ENCODE peak calls at places on chromosome 7, in four cellular contexts. One of them, this sample, is unnamed.

GRCh38 chr7:96167424-96167823 is 154.5 kb downstream of the SLC25A13 start:
- DNase-seq in right atrium auricular region: no peak
- DNase-seq in IMR-90: no peak
- DNase-seq in OCI-LY7: no peak
- DNase-seq in this sample: no peak

GRCh38 chr7:139663608-139664177 is 114.1 kb downstream of the HIPK2 start:
- DNase-seq in IMR-90: no peak
- DNase-seq in right atrium auricular region: no peak
- DNase-seq in OCI-LY7: no peak
- DNase-seq in this sample: no peak

GRCh38 chr7:29921404-29922010 is 68.1 kb downstream of the SCRN1 start:
- DNase-seq in OCI-LY7: peak
- DNase-seq in right atrium auricular region: no peak
- DNase-seq in IMR-90: peak
- DNase-seq in this sample: peak

GRCh38 chr7:114857605-114858004 is 64.3 kb upstream of the MDFIC start:
- DNase-seq in IMR-90: peak
- DNase-seq in right atrium auricular region: no peak
- DNase-seq in OCI-LY7: no peak
- DNase-seq in this sample: no peak

GRCh38 chr7:129969881-129970446 is 17.2 kb upstream of the UBE2H start:
- DNase-seq in IMR-90: peak
- DNase-seq in right atrium auricular region: no peak
- DNase-seq in OCI-LY7: no peak
- DNase-seq in this sample: peak

GRCh38 chr7:107594961-107595737 is 15.1 kb downstream of the BCAP29 start:
- DNase-seq in right atrium auricular region: no peak
- DNase-seq in OCI-LY7: no peak
- DNase-seq in IMR-90: peak
- DNase-seq in this sample: peak

GRCh38 chr7:76220185-76221057 is 18.7 kb downstream of the SRRM3 start:
- DNase-seq in right atrium auricular region: no peak
- DNase-seq in OCI-LY7: no peak
- DNase-seq in IMR-90: peak
- DNase-seq in this sample: peak

GRCh38 chr7:98250789-98251188 is 1.2 kb downstream of the TECPR1 start:
- DNase-seq in OCI-LY7: peak
- DNase-seq in right atrium auricular region: no peak
- DNase-seq in IMR-90: no peak
- DNase-seq in this sample: no peak

GRCh38 chr7:30906014-30906413 is 5.6 kb upstream of the AQP1 start:
- DNase-seq in IMR-90: no peak
- DNase-seq in right atrium auricular region: no peak
- DNase-seq in OCI-LY7: no peak
- DNase-seq in this sample: no peak

GRCh38 chr7:86600506-86601290 is 43.0 kb upstream of the GRM3 start:
- DNase-seq in OCI-LY7: no peak
- DNase-seq in IMR-90: no peak
- DNase-seq in right atrium auricular region: no peak
- DNase-seq in this sample: no peak

GRCh38 chr7:55104707-55105433 is 86.1 kb downstream of the EGFR start:
- DNase-seq in IMR-90: no peak
- DNase-seq in right atrium auricular region: no peak
- DNase-seq in OCI-LY7: no peak
- DNase-seq in this sample: peak

GRCh38 chr7:28988818-28989595 is 30.9 kb upstream of the TRIL start:
- DNase-seq in right atrium auricular region: peak
- DNase-seq in OCI-LY7: no peak
- DNase-seq in IMR-90: peak
- DNase-seq in this sample: peak

GRCh38 chr7:48665361-48666135 is 258.8 kb upstream of the CDC14C start:
- DNase-seq in right atrium auricular region: no peak
- DNase-seq in OCI-LY7: no peak
- DNase-seq in IMR-90: no peak
- DNase-seq in this sample: no peak

GRCh38 chr7:14020339-14020900 is 31.0 kb upstream of the ETV1 start:
- DNase-seq in OCI-LY7: no peak
- DNase-seq in IMR-90: peak
- DNase-seq in right atrium auricular region: no peak
- DNase-seq in this sample: peak

GRCh38 chr7:2116086-2116810 is 116.5 kb downstream of the MAD1L1 start:
- DNase-seq in IMR-90: peak
- DNase-seq in OCI-LY7: no peak
- DNase-seq in right atrium auricular region: peak
- DNase-seq in this sample: no peak

GRCh38 chr7:114885836-114886235 is 36.1 kb upstream of the MDFIC start:
- DNase-seq in IMR-90: peak
- DNase-seq in OCI-LY7: no peak
- DNase-seq in right atrium auricular region: no peak
- DNase-seq in this sample: peak

GRCh38 chr7:2468227-2468626 is 8.0 kb downstream of the GRIFIN start:
- DNase-seq in right atrium auricular region: no peak
- DNase-seq in OCI-LY7: no peak
- DNase-seq in IMR-90: no peak
- DNase-seq in this sample: no peak

GRCh38 chr7:81937091-81937490 is 167.2 kb upstream of the HGF start:
- DNase-seq in IMR-90: peak
- DNase-seq in right atrium auricular region: no peak
- DNase-seq in OCI-LY7: no peak
- DNase-seq in this sample: peak

GRCh38 chr7:122143376-122143750 is 686 bp downstream of the AASS start:
- DNase-seq in right atrium auricular region: peak
- DNase-seq in OCI-LY7: no peak
- DNase-seq in IMR-90: peak
- DNase-seq in this sample: peak

GRCh38 chr7:122136639-122137253 is 7.3 kb downstream of the AASS start:
- DNase-seq in OCI-LY7: no peak
- DNase-seq in IMR-90: peak
- DNase-seq in right atrium auricular region: no peak
- DNase-seq in this sample: peak

GRCh38 chr7:122137291-122138077 is 6.6 kb downstream of the AASS start:
- DNase-seq in OCI-LY7: no peak
- DNase-seq in right atrium auricular region: no peak
- DNase-seq in IMR-90: peak
- DNase-seq in this sample: peak

GRCh38 chr7:122143751-122144711 is at the start of gene AASS:
- DNase-seq in right atrium auricular region: peak
- DNase-seq in OCI-LY7: no peak
- DNase-seq in IMR-90: peak
- DNase-seq in this sample: peak

DNA sequence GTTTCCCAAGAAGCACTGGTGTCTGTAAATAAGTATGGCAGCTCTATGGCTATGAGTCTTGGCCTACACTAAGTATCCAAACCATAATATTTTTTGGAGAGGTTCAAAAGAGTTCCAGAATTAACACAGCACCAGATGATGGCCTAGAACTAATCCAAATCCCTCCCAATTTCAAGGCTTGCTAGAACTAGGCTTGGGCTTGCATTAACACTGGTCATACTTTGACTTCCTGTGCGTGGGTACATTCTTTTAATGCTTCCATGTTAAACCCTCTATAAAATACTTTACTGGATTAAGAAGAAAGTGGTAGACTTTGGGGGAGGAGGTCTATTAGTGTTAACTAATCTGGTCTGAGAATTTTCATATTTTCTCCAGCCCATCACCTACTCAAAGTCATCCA is 3.1 kb downstream of the AASS start:
- DNase-seq in OCI-LY7: no peak
- DNase-seq in IMR-90: no peak
- DNase-seq in right atrium auricular region: no peak
- DNase-seq in this sample: peak
- H3K4me3 ChIP-seq in OCI-LY7: no peak
- H3K4me3 ChIP-seq in IMR-90: no peak
- H3K4me3 ChIP-seq in right atrium auricular region: no peak
- H3K4me3 ChIP-seq in this sample: no peak

DNA sequence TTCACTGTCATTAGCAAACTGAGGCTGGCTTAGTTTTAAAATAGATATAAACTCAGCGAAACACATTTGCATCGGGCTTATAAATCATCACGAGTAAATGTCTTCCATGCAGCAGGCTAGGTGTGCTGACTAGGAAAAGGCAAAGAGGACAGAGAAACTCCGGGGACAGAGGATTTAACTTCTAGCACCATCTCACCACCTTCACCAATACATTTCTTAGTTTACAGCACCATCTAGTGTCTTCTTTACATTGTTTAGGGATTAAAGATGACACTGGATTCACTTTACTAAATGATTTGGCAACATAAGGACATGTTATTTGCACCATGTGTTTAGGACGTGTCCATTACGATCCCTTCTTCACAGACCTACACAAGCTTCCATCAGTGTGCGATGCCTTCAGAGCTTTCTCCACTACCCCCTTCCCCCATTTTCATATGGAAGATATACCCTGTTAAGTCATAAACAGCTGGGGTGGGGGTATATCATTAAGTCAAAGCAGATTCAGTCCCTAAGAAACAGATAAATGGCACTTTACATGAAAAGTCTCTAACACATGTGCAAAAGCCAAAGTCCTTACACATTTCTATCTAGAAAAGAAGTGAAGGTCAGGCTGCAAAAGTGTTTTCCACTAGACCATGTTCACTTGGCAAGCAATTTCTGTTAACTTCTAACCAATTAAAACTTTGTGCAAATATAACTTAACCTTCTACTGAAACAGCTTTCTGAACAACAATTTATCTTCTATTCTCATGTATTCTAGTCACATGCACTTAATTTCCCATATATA is 103.3 kb downstream of the GRB10 start:
- DNase-seq in right atrium auricular region: no peak
- DNase-seq in OCI-LY7: peak
- DNase-seq in IMR-90: peak
- DNase-seq in this sample: peak
- TF ChIP-seq CTCF in right atrium auricular region: no peak
- TF ChIP-seq CTCF in OCI-LY7: peak
- TF ChIP-seq CTCF in IMR-90: peak
- TF ChIP-seq CTCF in this sample: peak

DNA sequence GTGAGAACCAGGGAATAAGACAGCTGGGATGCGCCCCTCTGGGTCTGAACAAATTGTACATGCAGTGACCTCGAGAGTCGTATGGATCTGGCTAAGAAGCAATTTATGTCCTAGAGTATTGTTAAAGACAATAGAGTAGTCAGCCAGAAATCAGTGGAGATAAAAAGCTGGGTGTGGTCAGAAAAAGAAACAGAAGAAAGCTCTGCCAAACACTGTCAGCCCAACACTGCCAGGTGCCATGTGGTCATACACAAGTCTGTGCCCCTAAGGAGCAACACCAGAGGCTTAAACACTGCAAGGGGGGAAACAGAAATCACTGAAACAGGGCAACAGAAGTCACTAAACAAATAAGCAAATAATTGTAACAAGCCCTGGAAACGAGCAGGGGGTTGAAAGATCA is 62.1 kb downstream of the CNOT4 start:
- DNase-seq in right atrium auricular region: no peak
- DNase-seq in OCI-LY7: no peak
- DNase-seq in IMR-90: no peak
- DNase-seq in this sample: peak
- H3K4me3 ChIP-seq in right atrium auricular region: no peak
- H3K4me3 ChIP-seq in OCI-LY7: no peak
- H3K4me3 ChIP-seq in IMR-90: no peak
- H3K4me3 ChIP-seq in this sample: no peak

DNA sequence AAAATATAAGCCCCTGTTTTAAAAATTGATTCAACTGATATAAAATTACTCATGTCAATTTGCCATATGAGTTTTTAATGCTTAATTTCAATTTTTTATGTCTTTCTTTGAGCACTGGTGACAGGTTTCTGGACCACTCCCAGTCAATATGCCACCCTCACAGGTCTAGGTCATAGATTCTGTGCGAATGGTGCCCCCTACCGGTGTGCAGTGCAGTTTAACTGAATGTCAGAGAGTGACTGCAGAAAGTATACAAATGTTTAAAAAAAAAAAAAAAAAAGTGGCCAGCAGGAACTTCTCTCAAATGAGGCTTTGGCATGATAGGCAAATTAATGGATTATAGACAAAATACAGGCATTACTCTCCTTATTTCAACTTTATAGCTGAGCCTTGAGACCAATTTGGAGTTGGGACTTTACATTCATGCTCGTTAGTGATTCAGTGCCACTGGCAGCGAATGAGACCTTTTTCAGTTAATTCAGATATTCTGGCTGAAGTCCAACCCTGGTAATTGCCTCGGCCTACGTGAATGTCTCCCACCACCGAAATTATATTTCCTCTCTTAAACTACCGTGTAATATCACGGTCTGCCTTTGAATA is 427.6 kb downstream of the PHTF2 start:
- DNase-seq in OCI-LY7: peak
- DNase-seq in IMR-90: peak
- DNase-seq in right atrium auricular region: no peak
- DNase-seq in this sample: peak
- TF ChIP-seq CTCF in OCI-LY7: peak
- TF ChIP-seq CTCF in IMR-90: peak
- TF ChIP-seq CTCF in right atrium auricular region: no peak
- TF ChIP-seq CTCF in this sample: peak

DNA sequence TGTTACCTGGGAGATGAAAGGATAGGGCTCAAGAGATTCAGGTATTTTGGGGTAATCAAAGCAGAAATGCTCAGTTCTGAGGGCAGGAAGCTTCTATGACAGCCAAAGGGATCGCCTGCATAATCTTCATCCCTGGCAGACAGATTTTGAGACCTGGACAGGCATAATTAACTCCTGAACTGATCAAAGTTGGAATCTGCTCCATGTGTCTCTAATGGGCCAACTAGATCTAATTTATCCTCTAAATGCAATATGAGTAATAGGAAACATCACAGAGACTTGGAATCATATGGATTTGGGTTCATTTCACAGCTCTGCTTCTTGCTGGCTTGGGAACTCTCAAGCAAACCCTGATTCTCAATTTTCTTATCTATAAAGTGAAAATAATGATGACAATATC is 41.2 kb upstream of the EPHB6 start:
- DNase-seq in right atrium auricular region: no peak
- DNase-seq in OCI-LY7: no peak
- DNase-seq in IMR-90: no peak
- DNase-seq in this sample: no peak
- H3K4me3 ChIP-seq in right atrium auricular region: no peak
- H3K4me3 ChIP-seq in OCI-LY7: no peak
- H3K4me3 ChIP-seq in IMR-90: no peak
- H3K4me3 ChIP-seq in this sample: no peak